ENCODE peak calls at places on chromosomes 12 and 14, in nine cellular contexts. P, A, Q, X, J, R, V, E and S are unnamed samples.

GRCh38 chr12:29160230-29160629 is 11.2 kb downstream of the FAR2 start:
- DNase-seq in P (no peak), A (no peak), Q (no peak), X (no peak), J (no peak), R (no peak), V (no peak), E (no peak), S (no peak)

GRCh38 chr14:33567003-33567735 is 383.7 kb downstream of the EGLN3 start:
- DNase-seq in P (no peak), A (no peak), Q (no peak), X (no peak), J (no peak), R (no peak), V (no peak), E (no peak), S (no peak)

GRCh38 chr12:116592731-116593130 is 33.5 kb downstream of the MAP1LC3B2 start:
- DNase-seq in P (no peak), A (peak), Q (no peak), X (no peak), J (no peak), R (no peak), V (no peak), E (no peak), S (no peak)

GRCh38 chr12:131085125-131085815 is 131.6 kb downstream of the ADGRD1 start:
- DNase-seq in P (no peak), A (no peak), Q (no peak), X (no peak), J (no peak), R (peak), V (no peak), E (no peak), S (no peak)

GRCh38 chr12:94244165-94245133 is 96.1 kb downstream of the PLXNC1 start:
- DNase-seq in P (peak), A (peak), Q (no peak), X (no peak), J (no peak), R (no peak), V (no peak), E (no peak), S (no peak)

GRCh38 chr12:8951744-8952143 is 2.3 kb upstream of the M6PR start:
- DNase-seq in P (no peak), A (no peak), Q (no peak), X (no peak), J (no peak), R (no peak), V (no peak), E (no peak), S (no peak)

GRCh38 chr14:68253878-68254528 is 434.4 kb downstream of the RAD51B start:
- DNase-seq in P (no peak), A (no peak), Q (no peak), X (no peak), J (no peak), R (no peak), V (no peak), E (no peak), S (no peak)

GRCh38 chr12:29640589-29641345 is 143.0 kb downstream of the TMTC1 start:
- DNase-seq in P (no peak), A (peak), Q (peak), X (no peak), J (no peak), R (no peak), V (no peak), E (peak), S (no peak)

GRCh38 chr14:64656986-64657385 is 47.2 kb upstream of the PLEKHG3 start:
- DNase-seq in P (peak), A (peak), Q (no peak), X (no peak), J (no peak), R (peak), V (no peak), E (peak), S (no peak)

GRCh38 chr12:11765817-11766794 is 116.6 kb downstream of the ETV6 start:
- DNase-seq in P (peak), A (peak), Q (peak), X (no peak), J (no peak), R (no peak), V (no peak), E (peak), S (no peak)

GRCh38 chr14:59213368-59214315 is 25.2 kb downstream of the DAAM1 start:
- DNase-seq in P (no peak), A (no peak), Q (peak), X (no peak), J (no peak), R (no peak), V (no peak), E (no peak), S (no peak)

GRCh38 chr12:113066806-113067400 is 10.4 kb downstream of the DTX1 start:
- DNase-seq in P (no peak), A (peak), Q (no peak), X (no peak), J (no peak), R (no peak), V (no peak), E (no peak), S (no peak)

GRCh38 chr12:74235342-74235741 is 302.3 kb upstream of the ATXN7L3B start:
- DNase-seq in P (no peak), A (no peak), Q (no peak), X (no peak), J (no peak), R (no peak), V (no peak), E (no peak), S (no peak)

GRCh38 chr14:77003960-77004710 is 24.4 kb downstream of the IRF2BPL start:
- DNase-seq in P (no peak), A (peak), Q (peak), X (no peak), J (peak), R (no peak), V (no peak), E (no peak), S (no peak)

GRCh38 chr12:7190268-7191055 is 976 bp downstream of the PEX5 start:
- DNase-seq in P (peak), A (no peak), Q (peak), X (no peak), J (peak), R (peak), V (peak), E (peak), S (no peak)

GRCh38 chr14:23399591-23399990 is 8.5 kb downstream of the MYH6 start:
- DNase-seq in P (no peak), A (no peak), Q (no peak), X (no peak), J (no peak), R (no peak), V (no peak), E (no peak), S (no peak)

GRCh38 chr14:35378638-35379568 is 25.6 kb downstream of the NFKBIA start:
- DNase-seq in P (peak), A (no peak), Q (no peak), X (no peak), J (no peak), R (no peak), V (no peak), E (no peak), S (no peak)

GRCh38 chr14:61219673-61220072 is 61.5 kb downstream of the TMEM30B start:
- DNase-seq in P (no peak), A (no peak), Q (peak), X (no peak), J (no peak), R (no peak), V (no peak), E (no peak), S (no peak)

GRCh38 chr14:24332094-24332983 is 2.5 kb downstream of the ADCY4 start:
- DNase-seq in P (peak), A (peak), Q (peak), X (peak), J (peak), R (no peak), V (peak), E (peak), S (peak)

GRCh38 chr14:30195946-30196345 is 268.3 kb upstream of the PRKD1 start:
- DNase-seq in P (no peak), A (no peak), Q (peak), X (no peak), J (no peak), R (no peak), V (no peak), E (no peak), S (no peak)

GRCh38 chr12:46453428-46453827 is 80.9 kb upstream of the SLC38A2 start:
- DNase-seq in P (no peak), A (no peak), Q (no peak), X (no peak), J (no peak), R (no peak), V (no peak), E (no peak), S (no peak)

GRCh38 chr14:71372411-71372838 is 465.2 kb downstream of the PCNX1 start:
- DNase-seq in P (no peak), A (no peak), Q (peak), X (no peak), J (no peak), R (no peak), V (peak), E (no peak), S (no peak)

GRCh38 chr14:36105401-36105800 is 71.1 kb downstream of the PTCSC3 start:
- DNase-seq in P (no peak), A (no peak), Q (no peak), X (no peak), J (peak), R (no peak), V (no peak), E (no peak), S (no peak)

GRCh38 chr12:122022393-122023338 is 982 bp downstream of the BCL7A start:
- DNase-seq in P (no peak), A (peak), Q (no peak), X (no peak), J (peak), R (no peak), V (no peak), E (no peak), S (no peak)

GRCh38 chr12:122021822-122022392 is at the start of gene BCL7A:
- DNase-seq in P (peak), A (peak), Q (peak), X (peak), J (peak), R (no peak), V (peak), E (peak), S (peak)

GRCh38 chr12:122021193-122021821 is 377 bp upstream of the BCL7A start:
- DNase-seq in P (peak), A (peak), Q (no peak), X (no peak), J (peak), R (no peak), V (peak), E (no peak), S (no peak)

GRCh38 chr12:122024132-122024785 is 2.6 kb downstream of the BCL7A start:
- DNase-seq in P (no peak), A (peak), Q (peak), X (no peak), J (no peak), R (no peak), V (no peak), E (no peak), S (no peak)

GRCh38 chr12:122023339-122024131 is 1.9 kb downstream of the BCL7A start:
- DNase-seq in P (peak), A (peak), Q (peak), X (peak), J (peak), R (no peak), V (peak), E (peak), S (no peak)
- TF ChIP-seq POLR2A in P (peak), A (peak), Q (no peak), X (peak), J (peak), R (no peak), V (peak), E (peak), S (no peak)

DNA sequence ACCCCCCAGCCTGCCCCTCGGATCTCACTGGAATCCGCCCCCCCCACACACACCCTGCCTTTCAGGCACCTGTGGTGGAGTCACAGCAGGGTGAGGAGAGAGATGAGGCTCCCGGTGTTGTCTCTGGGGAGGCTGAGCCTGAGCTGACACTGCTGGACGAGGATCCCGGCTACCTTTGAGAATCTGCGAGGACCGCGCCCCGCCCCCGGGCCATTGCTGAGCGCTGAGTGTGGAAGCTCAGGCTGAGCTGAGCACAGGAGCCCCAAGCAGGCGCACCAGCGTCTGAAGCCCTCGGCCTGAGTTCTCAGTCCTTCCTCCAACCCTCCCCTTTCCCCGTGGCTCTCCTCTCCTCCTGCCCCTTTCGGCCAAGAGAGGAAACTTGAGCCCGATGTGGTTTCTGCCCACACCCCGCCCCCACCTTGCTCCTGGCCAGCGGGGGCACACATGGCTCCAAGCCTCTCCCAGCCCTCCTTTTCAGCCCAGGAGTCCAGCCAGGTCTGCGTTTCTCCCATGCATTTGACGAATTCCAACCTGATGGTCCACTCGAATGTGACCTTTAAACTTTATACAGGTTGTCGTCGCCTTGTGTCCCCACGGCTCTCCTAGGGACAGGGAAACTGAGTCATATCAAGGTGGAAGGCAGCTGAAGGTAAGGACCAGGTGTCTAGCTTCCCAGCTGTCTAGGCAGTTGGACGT is at the start of gene NFE2:
- DNase-seq in P (peak), A (peak), Q (peak), X (peak), J (peak), R (no peak), V (peak), E (no peak), S (peak)
- TF ChIP-seq POLR2A in P (no peak), A (no peak), Q (no peak), X (no peak), J (peak), R (no peak), V (no peak), E (no peak), S (no peak)

DNA sequence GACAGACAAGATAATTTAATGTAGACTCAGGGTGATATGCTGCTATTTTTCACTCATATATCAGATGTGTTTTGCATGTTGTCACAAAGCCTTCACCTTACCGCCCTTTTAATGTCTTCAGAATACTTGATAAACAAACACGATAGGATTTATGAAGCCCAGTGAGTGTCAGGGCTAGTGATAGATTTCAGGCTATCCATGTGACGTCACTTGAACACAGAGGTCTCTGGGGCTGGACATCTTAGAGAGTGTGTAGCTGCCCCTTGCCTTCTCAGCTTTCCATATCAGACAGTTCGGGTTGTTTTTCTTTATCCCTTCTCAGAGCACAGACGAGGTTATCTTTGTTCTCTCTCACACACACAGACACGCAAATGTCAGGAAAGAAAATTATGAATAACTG is 105.3 kb upstream of the GSC start:
- DNase-seq in P (no peak), A (no peak), Q (no peak), X (no peak), J (no peak), R (no peak), V (no peak), E (no peak), S (no peak)
- TF ChIP-seq POLR2A in P (no peak), A (no peak), Q (no peak), X (no peak), J (no peak), R (no peak), V (no peak), E (no peak), S (no peak)

GRCh38 chr14:21510735-21511657 is at the start of gene METTL3:
- DNase-seq in P (peak), A (peak), Q (peak), X (peak), J (peak), R (peak), V (peak), E (peak), S (peak)
- TF ChIP-seq POLR2A in P (peak), A (peak), Q (peak), X (no peak), J (peak), R (no peak), V (peak), E (no peak), S (peak)